ENCODE peak calls at places on chromosomes 12 and 14, in four cellular contexts. F is OCI-LY7; G is GM23248; C is Jurkat, Clone E6-1. H is an unnamed sample.

GRCh38 chr14:99408971-99409289 is 71.7 kb downstream of the SETD3 start:
- DNase-seq in C (no peak), G (no peak), F (no peak), H (no peak)

GRCh38 chr14:100857196-100857922 is 31.4 kb downstream of the MEG3 start:
- DNase-seq in G (no peak), C (no peak), F (no peak), H (no peak)

GRCh38 chr12:61853945-61854344 is 406.3 kb upstream of the USP15 start:
- DNase-seq in G (no peak), C (no peak), F (no peak), H (no peak)

GRCh38 chr14:64684091-64684490 is 20.1 kb upstream of the PLEKHG3 start:
- DNase-seq in G (peak), C (no peak), F (no peak), H (peak)

GRCh38 chr12:19760611-19761010 is 321.3 kb downstream of the AEBP2 start:
- DNase-seq in G (peak), C (no peak), F (no peak), H (no peak)

GRCh38 chr14:84566109-84566508 is 963.8 kb upstream of the FLRT2 start:
- DNase-seq in F (no peak), C (no peak), G (no peak), H (no peak)

GRCh38 chr12:112711026-112711425 is 80.5 kb upstream of the RPH3A start:
- DNase-seq in G (no peak), C (no peak), F (no peak), H (no peak)

GRCh38 chr12:126747530-126748149 is 1519.3 kb upstream of the TMEM132C start:
- DNase-seq in F (peak), G (peak), C (peak), H (peak)

GRCh38 chr14:75279153-75279738 is 618 bp downstream of the FOS start:
- DNase-seq in C (no peak), F (no peak), G (peak), H (peak)

GRCh38 chr12:49540229-49541139 is 1.7 kb downstream of the KCNH3 start:
- DNase-seq in F (no peak), G (no peak), C (no peak), H (peak)